ENCODE peak calls at places on chromosomes 13 and 19, in eight cellular contexts. Y is CD4-positive, CD25-positive, alpha-beta regulatory T cell; Q is Right ventricle myocardium inferior; K is left lung; A is left lobe of liver; V is foreskin keratinocyte; M is activated T-cell treated with anti-CD3 and anti-CD28 coated beads, Interleukin-2, amount 50 U/mL, for 4 hours; S is PC-3. U is an unnamed sample.

GRCh38 chr19:34320277-34320676 is 44.7 kb upstream of the GPI start:
- ATAC-seq in Y (no peak), Q (no peak), K (peak; percentile 12), A (no peak), V (no peak), M (no peak), S (no peak), U (no peak)

GRCh38 chr19:10061717-10062310 is 24.3 kb upstream of the SHFL start:
- ATAC-seq in Y (no peak), Q (no peak), K (no peak), A (peak; percentile 28), V (no peak), M (no peak), S (no peak), U (peak; percentile 17)

GRCh38 chr13:102236830-102237621 is 164.8 kb downstream of the FGF14 start:
- ATAC-seq in Y (no peak), Q (no peak), K (no peak), A (peak; percentile 22), V (no peak), M (no peak), S (no peak), U (no peak)

GRCh38 chr13:46313441-46314257 is 73.4 kb downstream of the RUBCNL start:
- ATAC-seq in Y (no peak), Q (no peak), K (no peak), A (no peak), V (no peak), M (no peak), S (no peak), U (no peak)

GRCh38 chr13:32984857-32985626 is 31.2 kb upstream of the KL start:
- ATAC-seq in Y (no peak), Q (no peak), K (no peak), A (no peak), V (peak; percentile 46), M (no peak), S (peak; percentile 97), U (no peak)

GRCh38 chr19:35704218-35704617 is at the start of gene ZBTB32:
- ATAC-seq in Y (no peak), Q (no peak), K (peak; percentile 17), A (no peak), V (peak; percentile 21), M (no peak), S (no peak), U (no peak)

GRCh38 chr19:14395710-14396338 is 14.6 kb downstream of the ADGRE5 start:
- ATAC-seq in Y (no peak), Q (peak; percentile 9), K (peak; percentile 7), A (no peak), V (no peak), M (no peak), S (no peak), U (no peak)

GRCh38 chr13:51614350-51614786 is 30.1 kb downstream of the WDFY2 start:
- ATAC-seq in Y (peak; percentile 88), Q (peak; percentile 71), K (peak; percentile 60), A (peak; percentile 55), V (no peak), M (peak; percentile 94), S (no peak), U (peak; percentile 71)

GRCh38 chr13:80273717-80274116 is 67.2 kb downstream of the SPRY2 start:
- ATAC-seq in Y (no peak), Q (no peak), K (no peak), A (no peak), V (no peak), M (no peak), S (no peak), U (no peak)

GRCh38 chr13:104318121-104318520 is 1251.9 kb upstream of the SLC10A2 start:
- ATAC-seq in Y (no peak), Q (no peak), K (peak; percentile 53), A (no peak), V (no peak), M (no peak), S (peak; percentile 55), U (no peak)

GRCh38 chr13:50226515-50227147 is 211.4 kb downstream of the KCNRG start:
- ATAC-seq in Y (no peak), Q (no peak), K (no peak), A (no peak), V (no peak), M (peak; percentile 56), S (no peak), U (no peak)

GRCh38 chr19:29753190-29753933 is 38.3 kb upstream of the C19orf12 start:
- ATAC-seq in Y (no peak), Q (no peak), K (no peak), A (no peak), V (no peak), M (no peak), S (no peak), U (no peak)

GRCh38 chr19:12715102-12715501 is 8.6 kb downstream of the TNPO2 start:
- ATAC-seq in Y (no peak), Q (peak; percentile 7), K (no peak), A (no peak), V (no peak), M (no peak), S (no peak), U (no peak)

GRCh38 chr19:17240062-17240854 is 5.5 kb downstream of the NR2F6 start:
- ATAC-seq in Y (no peak), Q (no peak), K (peak; percentile 2), A (peak; percentile 44), V (no peak), M (no peak), S (no peak), U (no peak)

GRCh38 chr19:12117203-12117970 is 22.8 kb downstream of the ZNF20 start:
- ATAC-seq in Y (no peak), Q (no peak), K (no peak), A (no peak), V (no peak), M (no peak), S (no peak), U (no peak)

GRCh38 chr13:95498886-95499285 is 53.6 kb upstream of the CLDN10 start:
- ATAC-seq in Y (no peak), Q (no peak), K (no peak), A (no peak), V (no peak), M (no peak), S (no peak), U (no peak)